ENCODE peak calls at places on chromosomes 4 and X, in seven cellular contexts. P, K, B, W, X, U and M are unnamed samples.

GRCh38 chrX:24294619-24295018 is 19.2 kb downstream of the SUPT20HL2 start:
- DNase-seq in U (peak; percentile 44), B (no peak), W (no peak), X (peak; percentile 48), K (peak; percentile 59), P (peak; percentile 41), M (peak; percentile 24)

GRCh38 chrX:16250296-16250695 is 83.0 kb downstream of the MAGEB17 start:
- DNase-seq in W (no peak), P (peak; percentile 3), K (no peak), U (no peak), B (peak; percentile 5), X (no peak), M (no peak)

GRCh38 chrX:110851780-110852179 is 56.2 kb upstream of the CHRDL1 start:
- DNase-seq in K (no peak), W (no peak), B (no peak), X (peak; percentile 5), U (no peak), P (no peak), M (no peak)

GRCh38 chrX:64975989-64976672 is at the start of gene ZC4H2:
- DNase-seq in K (peak; percentile 87), B (peak; percentile 7), P (peak; percentile 82), W (peak; percentile 76), X (peak; percentile 83), U (peak; percentile 59), M (peak; percentile 64)

GRCh38 chr4:122798101-122798500 is 28.5 kb upstream of the FGF2 start:
- DNase-seq in B (peak; percentile 95), K (peak; percentile 56), W (no peak), P (peak; percentile 94), X (peak; percentile 96), U (no peak), M (no peak)

GRCh38 chrX:102835504-102836146 is 101.4 kb upstream of the RAB40AL start:
- DNase-seq in P (peak; percentile 58), U (peak; percentile 13), B (no peak), K (peak; percentile 18), X (peak; percentile 57), W (peak; percentile 2), M (no peak)

GRCh38 chrX:124895947-124896346 is 423.7 kb upstream of the TEX13C start:
- DNase-seq in W (no peak), B (no peak), U (no peak), X (no peak), K (no peak), P (no peak), M (no peak)

GRCh38 chr4:6019316-6020263 is 1.4 kb upstream of the C4orf50 start:
- DNase-seq in X (peak; percentile 51), W (peak; percentile 73), U (peak; percentile 71), P (peak; percentile 53), B (no peak), K (peak; percentile 73), M (peak; percentile 74)

GRCh38 chr4:19971829-19972228 is 279.9 kb upstream of the SLIT2 start:
- DNase-seq in B (no peak), W (no peak), X (peak; percentile 8), P (peak; percentile 43), U (no peak), K (no peak), M (no peak)

GRCh38 chrX:13220916-13221315 is 98.9 kb downstream of the ATXN3L start:
- DNase-seq in P (no peak), B (no peak), X (peak; percentile 32), W (no peak), K (no peak), U (no peak), M (no peak)

GRCh38 chrX:39840141-39841126 is 257.3 kb downstream of the BCOR start:
- DNase-seq in U (no peak), W (no peak), B (no peak), P (no peak), X (no peak), K (no peak), M (no peak)

GRCh38 chr4:48475770-48476169 is 7.4 kb upstream of the SLC10A4 start:
- DNase-seq in U (no peak), K (no peak), B (no peak), X (no peak), P (no peak), W (no peak), M (no peak)

GRCh38 chrX:10884246-10884645 is 226.9 kb upstream of the HCCS start:
- DNase-seq in X (peak; percentile 43), K (no peak), P (peak; percentile 38), W (no peak), U (no peak), B (peak; percentile 28), M (no peak)

GRCh38 chrX:97446298-97446882 is 562.7 kb downstream of the RPA4 start:
- DNase-seq in X (peak; percentile 10), K (no peak), W (no peak), B (no peak), P (peak; percentile 22), U (no peak), M (no peak)

GRCh38 chr4:172147702-172148101 is 334.5 kb downstream of the GALNTL6 start:
- DNase-seq in U (no peak), P (peak; percentile 14), X (no peak), K (no peak), W (no peak), B (peak; percentile 36), M (no peak)

GRCh38 chr4:74394476-74395136 is 29.7 kb downstream of the EREG start:
- DNase-seq in P (peak; percentile 61), W (no peak), K (no peak), X (peak; percentile 67), U (no peak), B (peak; percentile 21), M (no peak)

GRCh38 chrX:125505207-125505606 is 185.5 kb downstream of the TEX13C start:
- DNase-seq in P (no peak), W (no peak), B (no peak), U (no peak), K (no peak), X (no peak), M (no peak)

GRCh38 chr4:32261196-32261595 is 1541.0 kb downstream of the PCDH7 start:
- DNase-seq in W (no peak), U (no peak), P (no peak), B (no peak), X (no peak), K (no peak), M (no peak)

GRCh38 chr4:129550281-129550785 is 454.4 kb downstream of the C4orf33 start:
- DNase-seq in B (no peak), X (peak; percentile 26), K (no peak), U (no peak), W (no peak), P (peak; percentile 63), M (no peak)
- TF ChIP-seq CTCF in B (no peak), X (no peak), K (no peak), U (no peak), W (no peak), P (no peak), M (no peak)

GRCh38 chr4:134470544-134470943 is 269.0 kb upstream of the PABPC4L start:
- DNase-seq in P (peak; percentile 26), B (no peak), U (peak; percentile 36), X (peak; percentile 3), W (peak; percentile 3), K (peak; percentile 59), M (no peak)
- TF ChIP-seq CTCF in P (peak; percentile 39), B (no peak), U (no peak), X (no peak), W (peak; percentile 30), K (no peak), M (peak; percentile 38)

DNA sequence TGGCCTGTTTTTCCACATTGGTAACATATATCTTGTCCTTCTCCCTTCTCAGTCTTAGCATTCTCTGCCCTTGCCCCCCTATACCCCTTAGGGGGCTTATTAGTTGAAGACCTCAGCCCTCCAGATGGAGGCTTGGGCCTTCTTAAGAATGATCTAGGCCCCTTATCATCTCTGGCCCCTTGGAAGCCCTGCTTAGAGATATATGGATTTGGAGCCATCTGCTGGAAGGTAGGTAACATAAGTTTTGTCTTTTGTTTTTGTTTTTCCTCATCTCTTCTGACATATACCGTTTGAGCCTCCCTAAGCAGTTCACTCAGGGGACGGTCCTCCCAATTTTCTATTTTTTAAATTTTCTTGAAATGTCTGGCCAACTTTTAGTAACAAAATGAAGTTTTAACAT is 48.3 kb upstream of the NAP1L2 start:
- DNase-seq in U (no peak), W (no peak), X (no peak), B (no peak), K (no peak), P (no peak), M (no peak)
- TF ChIP-seq CTCF in U (no peak), W (no peak), X (no peak), B (no peak), K (no peak), P (no peak), M (no peak)

GRCh38 chrX:139932077-139932900 is 564 bp downstream of the ATP11C start:
- DNase-seq in P (peak; percentile 36), W (peak; percentile 69), B (no peak), X (peak; percentile 49), U (peak; percentile 49), K (peak; percentile 39), M (peak; percentile 73)

GRCh38 chrX:139931646-139932076 is 1.2 kb downstream of the ATP11C start:
- DNase-seq in B (no peak), U (no peak), W (no peak), K (no peak), X (no peak), P (no peak), M (peak; percentile 1)

GRCh38 chrX:139933904-139934303 is 1.1 kb upstream of the ATP11C start:
- DNase-seq in K (no peak), P (no peak), B (no peak), X (no peak), U (no peak), W (no peak), M (no peak)

GRCh38 chrX:139930923-139931645 is 1.8 kb downstream of the ATP11C start:
- DNase-seq in P (peak; percentile 8), K (peak; percentile 25), B (no peak), U (peak; percentile 11), X (peak; percentile 14), W (peak; percentile 7), M (peak; percentile 32)

DNA sequence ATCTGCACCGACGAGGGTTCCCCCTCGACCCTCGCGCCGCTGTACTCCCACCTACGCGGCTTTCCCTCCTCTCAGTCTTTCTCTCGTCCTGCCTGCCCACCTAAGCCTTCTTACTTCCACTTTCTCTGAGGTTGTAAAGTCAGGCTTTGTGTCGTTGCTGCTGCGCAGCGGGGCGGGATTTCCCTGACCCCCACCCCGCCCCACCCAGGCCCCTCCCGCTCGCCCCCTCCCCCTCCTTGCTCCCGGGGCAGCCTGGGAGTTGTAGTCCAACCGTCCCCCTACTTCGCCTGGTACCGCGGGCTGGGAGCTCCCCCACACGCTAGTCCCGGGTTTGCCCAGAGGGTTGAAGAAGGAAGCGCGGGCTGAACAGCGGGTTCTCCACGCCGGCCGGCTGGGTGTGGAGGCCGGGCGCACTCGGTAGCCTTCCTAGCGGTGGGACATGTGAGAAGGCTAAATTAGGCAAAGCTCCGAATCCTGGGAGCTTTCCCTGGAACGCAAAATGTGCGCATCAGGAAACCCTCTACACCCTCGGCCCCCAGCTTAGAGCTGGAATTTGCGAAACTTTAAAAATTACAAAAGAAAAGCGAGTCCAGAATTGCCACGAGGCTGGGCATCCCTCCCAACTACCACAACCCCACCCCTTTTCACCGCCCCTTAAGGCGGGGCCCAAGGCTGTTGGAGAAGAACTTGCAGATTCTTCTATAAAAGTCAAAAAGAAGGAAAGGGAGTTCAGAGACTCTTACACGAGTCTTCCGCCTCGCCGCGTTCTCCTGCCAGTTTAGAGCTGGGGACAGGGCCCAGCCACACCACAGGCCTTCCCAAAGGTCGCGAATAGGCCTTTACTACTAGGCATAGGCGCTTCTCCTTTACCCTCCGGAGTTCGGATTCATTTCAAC is at the start of gene ATP11C:
- DNase-seq in X (peak; percentile 90), W (peak; percentile 84), K (peak; percentile 82), P (peak; percentile 86), U (peak; percentile 74), B (peak; percentile 36), M (peak; percentile 76)
- TF ChIP-seq CTCF in X (no peak), W (no peak), K (no peak), P (no peak), U (no peak), B (peak; percentile 7), M (no peak)